ENCODE peak calls at places on chromosomes 3 and 15, in five cellular contexts. L is PC-3; V is ovary; Q is activated CD8-positive, alpha-beta T cell treated with anti-CD3 and anti-CD28 coated beads for 36 hours; S is HFFc6. A is an unnamed sample.

GRCh38 chr15:45320581-45320980 is 57.8 kb downstream of the GATM start:
- DNase-seq in L (peak; percentile 80), V (no peak), Q (no peak), S (no peak), A (peak; percentile 8)

GRCh38 chr3:135148431-135148830 is 353.4 kb downstream of the EPHB1 start:
- DNase-seq in L (no peak), V (no peak), Q (no peak), S (no peak), A (no peak)

GRCh38 chr3:139234491-139234890 is 109.3 kb upstream of the MRPS22 start:
- DNase-seq in L (no peak), V (no peak), Q (no peak), S (no peak), A (no peak)

GRCh38 chr15:57932348-57932747 is 133.2 kb downstream of the ALDH1A2 start:
- DNase-seq in L (no peak), V (no peak), Q (no peak), S (no peak), A (no peak)

GRCh38 chr3:115692887-115693524 is 69.7 kb downstream of the GAP43 start:
- DNase-seq in L (peak; percentile 90), V (peak; percentile 50), Q (peak; percentile 80), S (peak; percentile 67), A (peak; percentile 88)

GRCh38 chr3:69214241-69214640 is 91.8 kb upstream of the LMOD3 start:
- DNase-seq in L (peak; percentile 19), V (no peak), Q (peak; percentile 25), S (no peak), A (no peak)

GRCh38 chr3:47824541-47825473 is 21.9 kb downstream of the DHX30 start:
- DNase-seq in L (peak; percentile 89), V (peak; percentile 86), Q (peak; percentile 80), S (peak; percentile 69), A (peak; percentile 83)

GRCh38 chr3:39068556-39068955 is 16.7 kb downstream of the WDR48 start:
- DNase-seq in L (no peak), V (no peak), Q (no peak), S (no peak), A (no peak)

GRCh38 chr3:74145277-74145676 is 469.2 kb downstream of the CNTN3 start:
- DNase-seq in L (no peak), V (no peak), Q (no peak), S (no peak), A (no peak)

GRCh38 chr3:174810256-174810655 is 48.9 kb upstream of the NAALADL2 start:
- DNase-seq in L (no peak), V (no peak), Q (no peak), S (no peak), A (no peak)

GRCh38 chr3:151592287-151592686 is 131.4 kb upstream of the IGSF10 start:
- DNase-seq in L (no peak), V (no peak), Q (no peak), S (no peak), A (no peak)

GRCh38 chr3:40713306-40713705 is 188.5 kb downstream of the ZNF621 start:
- DNase-seq in L (no peak), V (no peak), Q (no peak), S (no peak), A (no peak)

GRCh38 chr15:43954181-43954621 is 127.4 kb downstream of the WDR76 start:
- DNase-seq in L (no peak), V (no peak), Q (peak; percentile 58), S (no peak), A (no peak)

GRCh38 chr3:41075958-41076357 is 123.3 kb upstream of the CTNNB1 start:
- DNase-seq in L (no peak), V (no peak), Q (no peak), S (no peak), A (peak; percentile 16)

GRCh38 chr15:59994855-59995557 is 9.1 kb upstream of the FOXB1 start:
- DNase-seq in L (no peak), V (no peak), Q (peak; percentile 28), S (no peak), A (no peak)

GRCh38 chr3:49668861-49669260 is 5.3 kb upstream of the APEH start:
- DNase-seq in L (peak; percentile 81), V (no peak), Q (no peak), S (no peak), A (peak; percentile 55)

GRCh38 chr3:24067483-24067882 is 122.4 kb downstream of the NR1D2 start:
- DNase-seq in L (no peak), V (no peak), Q (no peak), S (no peak), A (peak; percentile 6)

GRCh38 chr15:66461917-66462316 is 35.6 kb downstream of the SNAPC5 start:
- DNase-seq in L (peak; percentile 56), V (no peak), Q (no peak), S (no peak), A (peak; percentile 81)

GRCh38 chr15:46857103-46857502 is 860.2 kb upstream of the SEMA6D start:
- DNase-seq in L (no peak), V (no peak), Q (no peak), S (no peak), A (no peak)

GRCh38 chr15:58282060-58282708 is 144.0 kb downstream of the AQP9 start:
- DNase-seq in L (no peak), V (no peak), Q (no peak), S (no peak), A (no peak)

GRCh38 chr3:169232863-169233262 is 430.6 kb downstream of the MECOM start:
- DNase-seq in L (no peak), V (no peak), Q (no peak), S (peak; percentile 20), A (peak; percentile 16)

GRCh38 chr3:106619-107018 is 89.9 kb upstream of the CHL1 start:
- DNase-seq in L (no peak), V (no peak), Q (no peak), S (no peak), A (no peak)

GRCh38 chr3:4772171-4772804 is 206.9 kb upstream of the BHLHE40 start:
- DNase-seq in L (peak; percentile 27), V (peak; percentile 89), Q (no peak), S (peak; percentile 47), A (no peak)

GRCh38 chr3:125055165-125055912 is 458 bp downstream of the HEG1 start:
- DNase-seq in L (no peak), V (peak; percentile 77), Q (peak; percentile 31), S (no peak), A (no peak)

GRCh38 chr3:97810779-97811390 is 10.9 kb upstream of the CRYBG3 start:
- DNase-seq in L (peak; percentile 68), V (no peak), Q (no peak), S (peak; percentile 10), A (peak; percentile 20)

GRCh38 chr3:78978037-78978436 is 789.8 kb downstream of the ROBO1 start:
- DNase-seq in L (peak; percentile 59), V (no peak), Q (no peak), S (peak; percentile 16), A (peak; percentile 50)
- TF ChIP-seq CTCF in L (peak; percentile 79), V (no peak), Q (no peak), S (peak; percentile 78), A (peak; percentile 40)

GRCh38 chr3:127590282-127590592 is 296 bp downstream of the TPRA1 start:
- DNase-seq in L (no peak), V (no peak), Q (peak; percentile 43), S (no peak), A (no peak)

GRCh38 chr3:127593187-127593586 is 2.7 kb upstream of the TPRA1 start:
- DNase-seq in L (no peak), V (no peak), Q (no peak), S (no peak), A (no peak)

GRCh38 chr3:127589600-127590281 is 792 bp downstream of the TPRA1 start:
- DNase-seq in L (peak; percentile 19), V (peak; percentile 69), Q (peak; percentile 43), S (no peak), A (no peak)

GRCh38 chr3:127588675-127589577 is 1.6 kb downstream of the TPRA1 start:
- DNase-seq in L (peak; percentile 48), V (no peak), Q (peak; percentile 64), S (peak; percentile 82), A (peak; percentile 30)

GRCh38 chr3:127590593-127591477 is at the start of gene TPRA1:
- DNase-seq in L (peak; percentile 92), V (peak; percentile 89), Q (peak; percentile 86), S (peak; percentile 97), A (peak; percentile 99)
- TF ChIP-seq CTCF in L (peak; percentile 31), V (no peak), Q (no peak), S (peak; percentile 41), A (peak; percentile 20)

GRCh38 chr3:192917508-192918274 is at the start of gene MB21D2:
- DNase-seq in L (peak; percentile 83), V (peak; percentile 86), Q (peak; percentile 62), S (peak; percentile 78), A (peak; percentile 72)

GRCh38 chr3:192918275-192918588 is 576 bp upstream of the MB21D2 start:
- DNase-seq in L (no peak), V (no peak), Q (no peak), S (no peak), A (no peak)

GRCh38 chr3:192915724-192916123 is 1.9 kb downstream of the MB21D2 start:
- DNase-seq in L (peak; percentile 55), V (no peak), Q (no peak), S (no peak), A (no peak)

GRCh38 chr3:192916455-192917257 is 1.0 kb downstream of the MB21D2 start:
- DNase-seq in L (peak; percentile 72), V (peak; percentile 72), Q (peak; percentile 41), S (peak; percentile 63), A (peak; percentile 63)

GRCh38 chr3:192917258-192917507 is 473 bp downstream of the MB21D2 start:
- DNase-seq in L (no peak), V (no peak), Q (peak; percentile 23), S (no peak), A (no peak)
- TF ChIP-seq CTCF in L (no peak), V (no peak), Q (no peak), S (peak; percentile 2), A (no peak)

GRCh38 chr15:74809951-74810350 is 2.7 kb upstream of the LMAN1L start:
- DNase-seq in L (peak; percentile 39), V (no peak), Q (no peak), S (peak; percentile 13), A (no peak)

GRCh38 chr15:74807302-74807701 is 5.3 kb upstream of the LMAN1L start:
- DNase-seq in L (no peak), V (no peak), Q (no peak), S (no peak), A (no peak)

GRCh38 chr15:74809242-74809641 is 3.4 kb upstream of the LMAN1L start:
- DNase-seq in L (no peak), V (no peak), Q (no peak), S (no peak), A (no peak)

GRCh38 chr15:74808073-74808839 is 4.4 kb upstream of the LMAN1L start:
- DNase-seq in L (no peak), V (no peak), Q (no peak), S (no peak), A (peak; percentile 88)

DNA sequence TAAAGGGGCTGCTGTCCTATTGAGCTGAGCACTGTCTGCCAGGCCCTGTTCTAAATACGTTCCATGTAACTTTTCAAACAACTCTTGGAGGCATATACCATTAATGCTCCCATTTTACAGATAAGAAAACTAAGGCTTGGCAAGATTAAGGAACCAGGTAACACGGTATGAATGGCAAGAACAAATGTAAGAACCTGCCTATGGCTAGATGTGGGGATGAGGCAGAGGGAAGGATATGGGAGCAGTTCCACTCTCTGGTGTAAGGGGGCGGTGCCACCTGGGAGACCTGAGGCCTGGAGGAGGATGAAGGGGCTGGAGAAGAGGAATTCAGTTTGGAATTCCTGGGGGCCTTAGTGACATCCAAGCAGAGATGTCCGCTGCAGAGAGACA is 3.8 kb upstream of the LMAN1L start:
- DNase-seq in L (no peak), V (no peak), Q (no peak), S (no peak), A (no peak)
- TF ChIP-seq CTCF in L (peak; percentile 31), V (no peak), Q (no peak), S (peak; percentile 20), A (no peak)